ENCODE peak calls at places on chromosomes 12 and 14, in ten cellular contexts. One of them, this sample, is unnamed.

GRCh38 chr12:22256634-22257033 is 77.9 kb downstream of the ST8SIA1 start:
- DNase-seq in HCT116: no peak
- DNase-seq in neuronal stem cell: no peak
- DNase-seq in fibroblast of lung: peak; percentile 12
- DNase-seq in SJCRH30: no peak
- DNase-seq in psoas muscle: no peak
- DNase-seq in RWPE2: no peak
- DNase-seq in CD8-positive, alpha-beta memory T cell: no peak
- DNase-seq in mesendoderm: no peak
- DNase-seq in body of pancreas: no peak
- DNase-seq in this sample: no peak

GRCh38 chr14:102094101-102094500 is 7.3 kb upstream of the HSP90AA1 start:
- DNase-seq in HCT116: no peak
- DNase-seq in neuronal stem cell: no peak
- DNase-seq in fibroblast of lung: no peak
- DNase-seq in SJCRH30: no peak
- DNase-seq in psoas muscle: no peak
- DNase-seq in RWPE2: no peak
- DNase-seq in CD8-positive, alpha-beta memory T cell: no peak
- DNase-seq in mesendoderm: no peak
- DNase-seq in body of pancreas: no peak
- DNase-seq in this sample: peak; percentile 65

GRCh38 chr12:6925543-6926279 is 2.0 kb upstream of the ATN1 start:
- DNase-seq in HCT116: peak; percentile 90
- DNase-seq in neuronal stem cell: peak; percentile 70
- DNase-seq in fibroblast of lung: peak; percentile 92
- DNase-seq in SJCRH30: peak; percentile 85
- DNase-seq in psoas muscle: peak; percentile 68
- DNase-seq in RWPE2: no peak
- DNase-seq in CD8-positive, alpha-beta memory T cell: no peak
- DNase-seq in mesendoderm: peak; percentile 96
- DNase-seq in body of pancreas: peak; percentile 87
- DNase-seq in this sample: peak; percentile 80

GRCh38 chr12:130787445-130788410 is 51.3 kb downstream of the STX2 start:
- DNase-seq in HCT116: no peak
- DNase-seq in neuronal stem cell: peak; percentile 48
- DNase-seq in fibroblast of lung: peak; percentile 49
- DNase-seq in SJCRH30: no peak
- DNase-seq in psoas muscle: no peak
- DNase-seq in RWPE2: no peak
- DNase-seq in CD8-positive, alpha-beta memory T cell: no peak
- DNase-seq in mesendoderm: peak; percentile 87
- DNase-seq in body of pancreas: no peak
- DNase-seq in this sample: no peak

GRCh38 chr14:63676615-63677014 is 34.9 kb upstream of the WDR89 start:
- DNase-seq in HCT116: no peak
- DNase-seq in neuronal stem cell: no peak
- DNase-seq in fibroblast of lung: no peak
- DNase-seq in SJCRH30: no peak
- DNase-seq in psoas muscle: no peak
- DNase-seq in RWPE2: no peak
- DNase-seq in CD8-positive, alpha-beta memory T cell: no peak
- DNase-seq in mesendoderm: no peak
- DNase-seq in body of pancreas: no peak
- DNase-seq in this sample: no peak

GRCh38 chr12:52789637-52790426 is 6.1 kb downstream of the KRT3 start:
- DNase-seq in HCT116: no peak
- DNase-seq in neuronal stem cell: no peak
- DNase-seq in fibroblast of lung: no peak
- DNase-seq in SJCRH30: no peak
- DNase-seq in psoas muscle: no peak
- DNase-seq in RWPE2: no peak
- DNase-seq in CD8-positive, alpha-beta memory T cell: no peak
- DNase-seq in mesendoderm: no peak
- DNase-seq in body of pancreas: peak; percentile 30
- DNase-seq in this sample: no peak

GRCh38 chr12:104669851-104670337 is 213.1 kb downstream of the CHST11 start:
- DNase-seq in HCT116: no peak
- DNase-seq in neuronal stem cell: no peak
- DNase-seq in fibroblast of lung: peak; percentile 65
- DNase-seq in SJCRH30: peak; percentile 90
- DNase-seq in psoas muscle: peak; percentile 28
- DNase-seq in RWPE2: no peak
- DNase-seq in CD8-positive, alpha-beta memory T cell: no peak
- DNase-seq in mesendoderm: no peak
- DNase-seq in body of pancreas: no peak
- DNase-seq in this sample: peak; percentile 74

GRCh38 chr12:52452101-52452500 is at the start of gene KRT6B:
- DNase-seq in HCT116: no peak
- DNase-seq in neuronal stem cell: no peak
- DNase-seq in fibroblast of lung: no peak
- DNase-seq in SJCRH30: no peak
- DNase-seq in psoas muscle: no peak
- DNase-seq in RWPE2: no peak
- DNase-seq in CD8-positive, alpha-beta memory T cell: no peak
- DNase-seq in mesendoderm: no peak
- DNase-seq in body of pancreas: no peak
- DNase-seq in this sample: no peak

GRCh38 chr14:103697196-103697595 is 18.1 kb downstream of the XRCC3 start:
- DNase-seq in HCT116: no peak
- DNase-seq in neuronal stem cell: no peak
- DNase-seq in fibroblast of lung: no peak
- DNase-seq in SJCRH30: no peak
- DNase-seq in psoas muscle: no peak
- DNase-seq in RWPE2: no peak
- DNase-seq in CD8-positive, alpha-beta memory T cell: no peak
- DNase-seq in mesendoderm: no peak
- DNase-seq in body of pancreas: peak; percentile 5
- DNase-seq in this sample: no peak

GRCh38 chr14:103699261-103699661 is 16.0 kb downstream of the XRCC3 start:
- DNase-seq in HCT116: no peak
- DNase-seq in neuronal stem cell: no peak
- DNase-seq in fibroblast of lung: no peak
- DNase-seq in SJCRH30: no peak
- DNase-seq in psoas muscle: peak; percentile 12
- DNase-seq in RWPE2: no peak
- DNase-seq in CD8-positive, alpha-beta memory T cell: no peak
- DNase-seq in mesendoderm: no peak
- DNase-seq in body of pancreas: no peak
- DNase-seq in this sample: no peak

GRCh38 chr14:103699901-103700752 is 15.1 kb downstream of the XRCC3 start:
- DNase-seq in HCT116: no peak
- DNase-seq in neuronal stem cell: no peak
- DNase-seq in fibroblast of lung: no peak
- DNase-seq in SJCRH30: no peak
- DNase-seq in psoas muscle: peak; percentile 67
- DNase-seq in RWPE2: no peak
- DNase-seq in CD8-positive, alpha-beta memory T cell: no peak
- DNase-seq in mesendoderm: no peak
- DNase-seq in body of pancreas: peak; percentile 10
- DNase-seq in this sample: peak; percentile 67

GRCh38 chr14:103697601-103698379 is 17.5 kb downstream of the XRCC3 start:
- DNase-seq in HCT116: no peak
- DNase-seq in neuronal stem cell: no peak
- DNase-seq in fibroblast of lung: no peak
- DNase-seq in SJCRH30: no peak
- DNase-seq in psoas muscle: peak; percentile 12
- DNase-seq in RWPE2: no peak
- DNase-seq in CD8-positive, alpha-beta memory T cell: no peak
- DNase-seq in mesendoderm: no peak
- DNase-seq in body of pancreas: peak; percentile 11
- DNase-seq in this sample: peak; percentile 64

GRCh38 chr14:103698380-103699260 is 16.6 kb downstream of the XRCC3 start:
- DNase-seq in HCT116: no peak
- DNase-seq in neuronal stem cell: no peak
- DNase-seq in fibroblast of lung: no peak
- DNase-seq in SJCRH30: no peak
- DNase-seq in psoas muscle: peak; percentile 15
- DNase-seq in RWPE2: peak; percentile 83
- DNase-seq in CD8-positive, alpha-beta memory T cell: no peak
- DNase-seq in mesendoderm: no peak
- DNase-seq in body of pancreas: peak; percentile 91
- DNase-seq in this sample: peak; percentile 54
- H3K4me1 ChIP-seq in HCT116: no peaks in the 10 kb centered on the region
- H3K4me1 ChIP-seq in neuronal stem cell: peaks cover 3% of the 10 kb centered on the region
- H3K4me1 ChIP-seq in fibroblast of lung: peaks cover 19% of the 10 kb centered on the region
- H3K4me1 ChIP-seq in SJCRH30: peaks cover 36% of the 10 kb centered on the region
- H3K4me1 ChIP-seq in psoas muscle: peaks cover 51% of the 10 kb centered on the region
- H3K4me1 ChIP-seq in RWPE2: peaks cover 3% of the 10 kb centered on the region
- H3K4me1 ChIP-seq in CD8-positive, alpha-beta memory T cell: no peaks in the 10 kb centered on the region
- H3K4me1 ChIP-seq in mesendoderm: no peaks in the 10 kb centered on the region
- H3K4me1 ChIP-seq in body of pancreas: peaks cover 21% of the 10 kb centered on the region
- H3K4me1 ChIP-seq in this sample: peaks cover 8% of the 10 kb centered on the region

GRCh38 chr12:11810962-11811361 is 161.5 kb downstream of the ETV6 start:
- DNase-seq in HCT116: no peak
- DNase-seq in neuronal stem cell: no peak
- DNase-seq in fibroblast of lung: no peak
- DNase-seq in SJCRH30: no peak
- DNase-seq in psoas muscle: no peak
- DNase-seq in RWPE2: no peak
- DNase-seq in CD8-positive, alpha-beta memory T cell: no peak
- DNase-seq in mesendoderm: no peak
- DNase-seq in body of pancreas: no peak
- DNase-seq in this sample: no peak

GRCh38 chr12:11807453-11807852 is 158.0 kb downstream of the ETV6 start:
- DNase-seq in HCT116: no peak
- DNase-seq in neuronal stem cell: no peak
- DNase-seq in fibroblast of lung: no peak
- DNase-seq in SJCRH30: no peak
- DNase-seq in psoas muscle: no peak
- DNase-seq in RWPE2: no peak
- DNase-seq in CD8-positive, alpha-beta memory T cell: no peak
- DNase-seq in mesendoderm: no peak
- DNase-seq in body of pancreas: no peak
- DNase-seq in this sample: no peak

GRCh38 chr12:11813422-11813813 is 163.9 kb downstream of the ETV6 start:
- DNase-seq in HCT116: no peak
- DNase-seq in neuronal stem cell: no peak
- DNase-seq in fibroblast of lung: no peak
- DNase-seq in SJCRH30: no peak
- DNase-seq in psoas muscle: no peak
- DNase-seq in RWPE2: no peak
- DNase-seq in CD8-positive, alpha-beta memory T cell: no peak
- DNase-seq in mesendoderm: peak; percentile 47
- DNase-seq in body of pancreas: no peak
- DNase-seq in this sample: no peak

GRCh38 chr12:11812558-11813421 is 163.3 kb downstream of the ETV6 start:
- DNase-seq in HCT116: no peak
- DNase-seq in neuronal stem cell: peak; percentile 71
- DNase-seq in fibroblast of lung: no peak
- DNase-seq in SJCRH30: peak; percentile 81
- DNase-seq in psoas muscle: peak; percentile 34
- DNase-seq in RWPE2: no peak
- DNase-seq in CD8-positive, alpha-beta memory T cell: peak; percentile 10
- DNase-seq in mesendoderm: peak; percentile 79
- DNase-seq in body of pancreas: no peak
- DNase-seq in this sample: peak; percentile 78

DNA sequence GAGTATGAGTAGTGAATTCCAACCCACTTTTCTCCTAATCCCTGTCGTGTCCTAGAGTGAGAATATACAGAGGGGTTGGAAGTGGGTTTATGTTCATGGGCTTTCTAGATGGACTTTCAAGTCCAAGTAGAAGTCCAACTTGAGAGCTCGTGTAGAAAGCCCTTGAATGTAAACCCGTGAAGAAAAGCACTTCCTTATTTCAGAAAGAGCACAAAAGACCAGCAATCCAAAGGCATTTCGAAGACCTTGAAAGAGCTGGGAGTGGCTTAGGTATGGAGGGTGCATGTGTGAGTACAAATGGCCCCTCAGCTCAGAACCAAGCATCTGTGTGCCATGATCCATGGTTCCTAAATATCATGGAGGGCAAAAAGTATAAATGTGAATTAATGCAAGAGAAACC is 160.7 kb downstream of the ETV6 start:
- DNase-seq in HCT116: no peak
- DNase-seq in neuronal stem cell: no peak
- DNase-seq in fibroblast of lung: no peak
- DNase-seq in SJCRH30: no peak
- DNase-seq in psoas muscle: no peak
- DNase-seq in RWPE2: no peak
- DNase-seq in CD8-positive, alpha-beta memory T cell: no peak
- DNase-seq in mesendoderm: no peak
- DNase-seq in body of pancreas: no peak
- DNase-seq in this sample: no peak
- H3K4me1 ChIP-seq in HCT116: no peaks in the 10 kb centered on the region
- H3K4me1 ChIP-seq in neuronal stem cell: peaks cover 24% of the 10 kb centered on the region
- H3K4me1 ChIP-seq in fibroblast of lung: peaks cover 13% of the 10 kb centered on the region
- H3K4me1 ChIP-seq in SJCRH30: peaks cover 25% of the 10 kb centered on the region
- H3K4me1 ChIP-seq in psoas muscle: peaks cover 28% of the 10 kb centered on the region
- H3K4me1 ChIP-seq in RWPE2: peaks cover 7% of the 10 kb centered on the region
- H3K4me1 ChIP-seq in CD8-positive, alpha-beta memory T cell: peaks cover 17% of the 10 kb centered on the region
- H3K4me1 ChIP-seq in mesendoderm: peaks cover 16% of the 10 kb centered on the region
- H3K4me1 ChIP-seq in body of pancreas: peaks cover 40% of the 10 kb centered on the region
- H3K4me1 ChIP-seq in this sample: peaks cover 7% of the 10 kb centered on the region

GRCh38 chr14:68634346-68634745 is 158.5 kb downstream of the ZFP36L1 start:
- DNase-seq in HCT116: no peak
- DNase-seq in neuronal stem cell: no peak
- DNase-seq in fibroblast of lung: peak; percentile 77
- DNase-seq in SJCRH30: peak; percentile 95
- DNase-seq in psoas muscle: no peak
- DNase-seq in RWPE2: no peak
- DNase-seq in CD8-positive, alpha-beta memory T cell: no peak
- DNase-seq in mesendoderm: no peak
- DNase-seq in body of pancreas: no peak
- DNase-seq in this sample: no peak

GRCh38 chr14:68631691-68632590 is 160.9 kb downstream of the ZFP36L1 start:
- DNase-seq in HCT116: no peak
- DNase-seq in neuronal stem cell: no peak
- DNase-seq in fibroblast of lung: no peak
- DNase-seq in SJCRH30: no peak
- DNase-seq in psoas muscle: no peak
- DNase-seq in RWPE2: peak; percentile 45
- DNase-seq in CD8-positive, alpha-beta memory T cell: no peak
- DNase-seq in mesendoderm: no peak
- DNase-seq in body of pancreas: no peak
- DNase-seq in this sample: peak; percentile 62

GRCh38 chr14:68631058-68631690 is 161.7 kb downstream of the ZFP36L1 start:
- DNase-seq in HCT116: no peak
- DNase-seq in neuronal stem cell: no peak
- DNase-seq in fibroblast of lung: no peak
- DNase-seq in SJCRH30: no peak
- DNase-seq in psoas muscle: no peak
- DNase-seq in RWPE2: peak; percentile 34
- DNase-seq in CD8-positive, alpha-beta memory T cell: no peak
- DNase-seq in mesendoderm: no peak
- DNase-seq in body of pancreas: no peak
- DNase-seq in this sample: no peak

GRCh38 chr14:68633131-68633991 is 159.5 kb downstream of the ZFP36L1 start:
- DNase-seq in HCT116: no peak
- DNase-seq in neuronal stem cell: no peak
- DNase-seq in fibroblast of lung: peak; percentile 57
- DNase-seq in SJCRH30: peak; percentile 97
- DNase-seq in psoas muscle: no peak
- DNase-seq in RWPE2: no peak
- DNase-seq in CD8-positive, alpha-beta memory T cell: no peak
- DNase-seq in mesendoderm: no peak
- DNase-seq in body of pancreas: no peak
- DNase-seq in this sample: peak; percentile 90

GRCh38 chr14:68632591-68632895 is 160.3 kb downstream of the ZFP36L1 start:
- DNase-seq in HCT116: no peak
- DNase-seq in neuronal stem cell: no peak
- DNase-seq in fibroblast of lung: no peak
- DNase-seq in SJCRH30: no peak
- DNase-seq in psoas muscle: no peak
- DNase-seq in RWPE2: no peak
- DNase-seq in CD8-positive, alpha-beta memory T cell: no peak
- DNase-seq in mesendoderm: no peak
- DNase-seq in body of pancreas: no peak
- DNase-seq in this sample: no peak
- H3K4me1 ChIP-seq in HCT116: peaks cover 25% of the 10 kb centered on the region
- H3K4me1 ChIP-seq in neuronal stem cell: peaks cover 24% of the 10 kb centered on the region
- H3K4me1 ChIP-seq in fibroblast of lung: peaks cover 16% of the 10 kb centered on the region
- H3K4me1 ChIP-seq in SJCRH30: peaks cover 26% of the 10 kb centered on the region
- H3K4me1 ChIP-seq in psoas muscle: peaks cover 10% of the 10 kb centered on the region
- H3K4me1 ChIP-seq in RWPE2: no peaks in the 10 kb centered on the region
- H3K4me1 ChIP-seq in CD8-positive, alpha-beta memory T cell: peaks cover 11% of the 10 kb centered on the region
- H3K4me1 ChIP-seq in mesendoderm: peaks cover 13% of the 10 kb centered on the region
- H3K4me1 ChIP-seq in body of pancreas: peaks cover 41% of the 10 kb centered on the region
- H3K4me1 ChIP-seq in this sample: peaks cover 17% of the 10 kb centered on the region

GRCh38 chr14:61416587-61416986 is 95.2 kb downstream of the PRKCH start:
- DNase-seq in HCT116: no peak
- DNase-seq in neuronal stem cell: no peak
- DNase-seq in fibroblast of lung: no peak
- DNase-seq in SJCRH30: no peak
- DNase-seq in psoas muscle: no peak
- DNase-seq in RWPE2: no peak
- DNase-seq in CD8-positive, alpha-beta memory T cell: no peak
- DNase-seq in mesendoderm: no peak
- DNase-seq in body of pancreas: no peak
- DNase-seq in this sample: no peak
- H3K4me1 ChIP-seq in HCT116: peaks cover 17% of the 10 kb centered on the region
- H3K4me1 ChIP-seq in neuronal stem cell: no peaks in the 10 kb centered on the region
- H3K4me1 ChIP-seq in fibroblast of lung: no peaks in the 10 kb centered on the region
- H3K4me1 ChIP-seq in SJCRH30: no peaks in the 10 kb centered on the region
- H3K4me1 ChIP-seq in psoas muscle: peaks cover 13% of the 10 kb centered on the region
- H3K4me1 ChIP-seq in RWPE2: peaks cover 21% of the 10 kb centered on the region
- H3K4me1 ChIP-seq in CD8-positive, alpha-beta memory T cell: peaks cover 97% of the 10 kb centered on the region
- H3K4me1 ChIP-seq in mesendoderm: peaks cover 11% of the 10 kb centered on the region
- H3K4me1 ChIP-seq in body of pancreas: no peaks in the 10 kb centered on the region
- H3K4me1 ChIP-seq in this sample: peaks cover 22% of the 10 kb centered on the region